ENCODE peak calls at places on chromosome X, in ten cellular contexts. Q, W, Y, P, I, F, R, O, H and X are unnamed samples.

GRCh38 chrX:69145714-69146113 is 19.5 kb downstream of the PJA1 start:
- DNase-seq in I (no peak), F (no peak), O (no peak), P (no peak), W (no peak), Y (no peak), Q (no peak), H (no peak), R (no peak), X (no peak)

GRCh38 chrX:144566592-144566991 is 680.7 kb upstream of the SPANXN1 start:
- DNase-seq in I (no peak), Q (no peak), H (no peak), O (no peak), W (no peak), R (no peak), F (no peak), P (no peak), Y (no peak), X (no peak)

GRCh38 chrX:9337056-9337455 is 127.8 kb upstream of the TBL1X start:
- DNase-seq in I (no peak), Q (no peak), H (peak; percentile 76), Y (no peak), P (no peak), R (no peak), W (no peak), F (no peak), O (no peak), X (no peak)

GRCh38 chrX:155070038-155070437 is 898 bp downstream of the CMC4 start:
- DNase-seq in I (peak; percentile 2), H (peak; percentile 24), F (no peak), W (no peak), P (no peak), R (no peak), O (peak; percentile 2), Y (no peak), Q (no peak), X (no peak)

GRCh38 chrX:34365482-34365881 is 233.4 kb upstream of the FAM47A start:
- DNase-seq in H (peak; percentile 26), W (no peak), R (no peak), P (no peak), O (peak; percentile 29), I (peak; percentile 40), Y (no peak), F (no peak), Q (no peak), X (no peak)

GRCh38 chrX:24133280-24133679 is 16.2 kb upstream of the ZFX start:
- DNase-seq in Q (no peak), W (no peak), H (no peak), F (no peak), O (no peak), I (no peak), R (no peak), Y (no peak), P (no peak), X (no peak)

GRCh38 chrX:134115270-134115669 is 121.7 kb upstream of the CCDC160 start:
- DNase-seq in Q (no peak), Y (no peak), O (no peak), I (no peak), H (no peak), P (no peak), W (no peak), R (no peak), F (no peak), X (no peak)

GRCh38 chrX:118524344-118524743 is 28.7 kb downstream of the DOCK11 start:
- DNase-seq in P (no peak), H (no peak), Q (no peak), Y (no peak), I (no peak), F (no peak), R (no peak), O (no peak), W (no peak), X (no peak)

GRCh38 chrX:2711441-2711840 is 20.3 kb downstream of the CD99 start:
- DNase-seq in F (no peak), H (no peak), Y (no peak), W (no peak), P (no peak), R (no peak), O (no peak), I (no peak), Q (no peak), X (no peak)

GRCh38 chrX:2710496-2710895 is 19.4 kb downstream of the CD99 start:
- DNase-seq in O (no peak), Q (no peak), P (no peak), W (no peak), I (peak; percentile 57), F (peak; percentile 21), H (peak; percentile 67), Y (no peak), R (no peak), X (no peak)

GRCh38 chrX:2712890-2713860 is 22.1 kb downstream of the CD99 start:
- DNase-seq in Y (no peak), R (no peak), H (no peak), Q (no peak), I (no peak), P (no peak), W (no peak), O (no peak), F (no peak), X (no peak)

GRCh38 chrX:2710041-2710471 is 19.0 kb downstream of the CD99 start:
- DNase-seq in O (peak; percentile 89), R (no peak), Q (no peak), Y (no peak), W (no peak), F (peak; percentile 65), P (no peak), H (peak; percentile 95), I (no peak), X (no peak)

GRCh38 chrX:2712428-2712827 is 21.3 kb downstream of the CD99 start:
- DNase-seq in W (no peak), Y (no peak), I (no peak), Q (no peak), R (no peak), H (no peak), O (no peak), P (no peak), F (no peak), X (no peak)
- H3K36me3 ChIP-seq in W (peaks cover 49% of the 10 kb centered on the region), Y (no peaks in the 10 kb centered on the region), I (no peaks in the 10 kb centered on the region), Q (peaks cover 55% of the 10 kb centered on the region), R (no peaks in the 10 kb centered on the region), H (peaks cover under 1% of the 10 kb centered on the region), O (peaks cover 66% of the 10 kb centered on the region), P (no peaks in the 10 kb centered on the region), F (no peaks in the 10 kb centered on the region), X (peaks cover 10% of the 10 kb centered on the region)

GRCh38 chrX:153933751-153934472 is 925 bp downstream of the NAA10 start:
- DNase-seq in H (peak; percentile 75), Q (no peak), Y (no peak), O (no peak), P (peak; percentile 32), R (no peak), I (no peak), F (no peak), W (no peak), X (no peak)

GRCh38 chrX:153932220-153932915 is 2.5 kb downstream of the NAA10 start:
- DNase-seq in W (no peak), P (peak; percentile 38), R (no peak), O (no peak), H (no peak), I (no peak), Y (no peak), Q (no peak), F (no peak), X (no peak)

GRCh38 chrX:153930011-153930910 is 4.2 kb upstream of the ARHGAP4 start:
- DNase-seq in W (no peak), Q (no peak), Y (no peak), I (no peak), O (no peak), R (no peak), H (no peak), F (no peak), P (no peak), X (no peak)

GRCh38 chrX:153931151-153931550 is 3.7 kb downstream of the NAA10 start:
- DNase-seq in R (no peak), F (no peak), I (no peak), O (no peak), W (no peak), Q (no peak), H (no peak), Y (no peak), P (no peak), X (no peak)

GRCh38 chrX:153931748-153932147 is 3.1 kb downstream of the NAA10 start:
- DNase-seq in Y (no peak), F (no peak), R (no peak), O (no peak), H (no peak), Q (no peak), I (no peak), P (no peak), W (no peak), X (no peak)
- H3K4me1 ChIP-seq in Y (peaks cover 20% of the 10 kb centered on the region), F (no peaks in the 10 kb centered on the region), R (peaks cover 34% of the 10 kb centered on the region), O (peaks cover 15% of the 10 kb centered on the region), H (no peaks in the 10 kb centered on the region), Q (no peaks in the 10 kb centered on the region), I (peaks cover 3% of the 10 kb centered on the region), P (no peaks in the 10 kb centered on the region), W (no peaks in the 10 kb centered on the region), X (peaks cover 36% of the 10 kb centered on the region)

GRCh38 chrX:12802741-12803140 is 11.5 kb downstream of the PRPS2 start:
- DNase-seq in W (no peak), H (no peak), F (no peak), P (no peak), O (no peak), I (no peak), Y (no peak), R (no peak), Q (no peak), X (no peak)

GRCh38 chrX:12805333-12805732 is 14.1 kb downstream of the PRPS2 start:
- DNase-seq in I (no peak), H (no peak), O (no peak), W (no peak), Y (no peak), P (no peak), R (no peak), F (no peak), Q (no peak), X (no peak)

GRCh38 chrX:12799118-12799517 is 7.9 kb downstream of the PRPS2 start:
- DNase-seq in I (no peak), P (no peak), F (no peak), Q (no peak), R (no peak), H (no peak), W (no peak), Y (no peak), O (no peak), X (no peak)

DNA sequence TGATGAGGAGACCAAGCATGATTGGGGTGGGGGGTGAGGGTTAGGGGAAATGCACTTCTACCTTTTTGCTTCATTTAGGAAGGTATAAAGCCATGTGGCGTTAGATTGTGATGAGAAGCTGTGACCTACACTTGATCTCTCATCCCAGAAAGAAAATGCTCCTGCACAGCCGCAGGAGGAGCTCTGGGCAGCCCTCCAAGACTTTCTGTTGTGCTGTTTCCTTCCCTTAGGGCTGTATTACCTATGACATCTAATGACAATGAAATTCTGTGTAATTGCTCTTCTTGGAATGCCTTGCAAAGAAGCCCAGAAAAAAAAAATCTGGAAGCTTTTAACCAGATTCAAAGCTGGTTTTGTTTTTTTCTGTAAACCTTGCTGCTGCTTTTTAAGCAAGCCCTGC is 13.4 kb downstream of the PRPS2 start:
- DNase-seq in H (no peak), Q (no peak), Y (no peak), I (no peak), P (no peak), R (no peak), F (no peak), O (no peak), W (no peak), X (no peak)
- H3K36me3 ChIP-seq in H (no peaks in the 10 kb centered on the region), Q (no peaks in the 10 kb centered on the region), Y (peaks cover 3% of the 10 kb centered on the region), I (no peaks in the 10 kb centered on the region), P (no peaks in the 10 kb centered on the region), R (no peaks in the 10 kb centered on the region), F (no peaks in the 10 kb centered on the region), O (peaks cover 43% of the 10 kb centered on the region), W (peaks cover 33% of the 10 kb centered on the region), X (no peaks in the 10 kb centered on the region)

GRCh38 chrX:37817176-37817575 is 30.2 kb downstream of the DYNLT3 start:
- DNase-seq in Q (no peak), H (no peak), I (no peak), P (no peak), O (no peak), Y (no peak), F (no peak), W (no peak), R (no peak), X (no peak)
- H3K4me1 ChIP-seq in Q (no peaks in the 10 kb centered on the region), H (no peaks in the 10 kb centered on the region), I (no peaks in the 10 kb centered on the region), P (no peaks in the 10 kb centered on the region), O (no peaks in the 10 kb centered on the region), Y (no peaks in the 10 kb centered on the region), F (no peaks in the 10 kb centered on the region), W (no peaks in the 10 kb centered on the region), R (no peaks in the 10 kb centered on the region), X (no peaks in the 10 kb centered on the region)